ENCODE peak calls at places on chromosome 22, in ten cellular contexts. D is hepatocyte, E is PC-3, B is HCT116, X is H9, U is neural progenitor cell, N is PC-9, C is GM23248, T is mammary epithelial cell, K is Karpas-422. I is an unnamed sample. For H4K20me1, the result is how much of the 10 kb centered on the place peaks cover.

GRCh38 chr22:35269630-35270029 is 12.3 kb downstream of the HMGXB4 start:
- DNase-seq in E (no peak), C (no peak), U (no peak), X (no peak), B (no peak), K (no peak), D (no peak), N (no peak), T (no peak), I (no peak)

GRCh38 chr22:27612075-27612474 is 189.5 kb downstream of the MN1 start:
- DNase-seq in N (no peak), K (no peak), E (no peak), D (no peak), B (no peak), X (no peak), T (no peak), U (no peak), C (no peak), I (no peak)

GRCh38 chr22:30253205-30253852 is 6.8 kb upstream of the LIF start:
- DNase-seq in X (no peak), N (peak), K (no peak), U (no peak), C (peak), T (no peak), B (no peak), D (peak), E (peak), I (no peak)

GRCh38 chr22:32619614-32620426 is 145.2 kb downstream of the FBXO7 start:
- DNase-seq in N (peak), B (no peak), C (peak), T (peak), D (no peak), U (no peak), E (peak), X (no peak), K (no peak), I (no peak)

GRCh38 chr22:48701296-48702030 is 1126.2 kb downstream of the BRD1 start:
- DNase-seq in K (no peak), D (no peak), C (no peak), X (no peak), B (no peak), U (peak), T (no peak), N (no peak), E (no peak), I (no peak)

GRCh38 chr22:31625661-31626426 is 36.2 kb downstream of the PISD start:
- DNase-seq in B (no peak), C (peak), K (no peak), E (no peak), D (peak), X (peak), T (no peak), U (peak), N (no peak), I (no peak)

GRCh38 chr22:19258371-19258770 is 33.1 kb downstream of the CLTCL1 start:
- DNase-seq in D (no peak), K (no peak), T (no peak), U (no peak), X (no peak), N (no peak), C (no peak), B (no peak), E (no peak), I (no peak)

GRCh38 chr22:50115693-50116092 is 25.9 kb downstream of the MOV10L1 start:
- DNase-seq in D (peak), T (no peak), X (no peak), N (no peak), C (no peak), B (no peak), E (peak), U (no peak), K (no peak), I (no peak)

GRCh38 chr22:19817561-19818263 is 37.0 kb downstream of the GNB1L start:
- DNase-seq in T (no peak), X (peak), K (no peak), C (no peak), U (no peak), D (no peak), N (no peak), E (no peak), B (no peak), I (no peak)

DNA sequence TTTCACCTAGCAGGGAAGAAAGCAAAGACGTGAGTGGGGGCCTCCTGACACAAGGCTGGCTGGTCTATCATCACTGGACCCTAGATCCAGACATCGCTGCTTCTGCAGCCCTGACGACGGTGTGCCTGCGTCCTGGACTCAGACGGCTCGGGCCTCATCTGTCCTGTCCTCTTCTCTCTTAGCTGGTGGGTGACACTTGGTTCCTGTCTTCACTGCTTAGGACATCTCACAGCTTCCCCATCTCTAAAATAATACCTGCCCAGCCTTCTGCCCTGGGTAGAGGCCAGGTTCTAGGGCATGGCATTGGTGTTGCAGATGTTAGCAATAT is 41.3 kb downstream of the APOL1 start:
- DNase-seq in N (no peak), X (no peak), D (no peak), C (no peak), B (no peak), K (no peak), E (no peak), T (no peak), U (no peak), I (no peak)
- H4K20me1 ChIP-seq in N (half or more), X (under half), D (under half), C (under half), B (under half), K (under half), E (under half), T (under half), U (under half), I (under half)

DNA sequence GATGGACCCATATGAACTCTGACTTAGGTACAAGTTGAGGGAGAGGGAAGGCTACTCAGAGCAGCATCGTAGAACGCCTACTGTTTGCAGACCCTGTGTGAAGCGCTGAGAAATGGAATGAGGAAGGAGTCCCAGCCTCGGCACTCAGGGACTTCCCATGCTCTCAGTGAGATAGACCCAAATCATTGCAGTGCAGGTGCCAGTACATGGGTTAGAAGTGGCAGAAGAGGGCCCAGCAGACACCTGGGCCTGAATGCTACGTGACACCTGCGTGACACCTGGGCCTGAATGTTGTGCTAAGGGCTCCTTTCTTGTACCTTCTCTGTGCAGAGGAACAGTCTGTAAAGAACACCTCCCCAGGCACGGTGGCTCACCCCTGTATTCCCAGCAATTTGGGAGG is 2.6 kb upstream of the PDGFB start:
- DNase-seq in X (no peak), N (no peak), T (no peak), D (no peak), U (no peak), E (no peak), C (no peak), K (no peak), B (no peak), I (peak)
- H4K20me1 ChIP-seq in X (under half), N (under half), T (under half), D (under half), U (under half), E (under half), C (under half), K (under half), B (under half), I (under half)

GRCh38 chr22:21450320-21450831 is 16.8 kb upstream of the TMEM191C start:
- DNase-seq in K (no peak), D (no peak), N (no peak), T (no peak), U (peak), E (no peak), C (no peak), X (peak), B (no peak), I (no peak)

GRCh38 chr22:21448627-21449416 is 18.4 kb upstream of the TMEM191C start:
- DNase-seq in D (no peak), U (peak), T (no peak), N (no peak), C (no peak), B (no peak), E (no peak), X (peak), K (no peak), I (no peak)

GRCh38 chr22:21447694-21448402 is 19.3 kb upstream of the TMEM191C start:
- DNase-seq in N (no peak), C (peak), B (no peak), D (no peak), X (peak), U (peak), E (no peak), T (no peak), K (peak), I (no peak)

GRCh38 chr22:21450858-21451331 is 16.3 kb upstream of the TMEM191C start:
- DNase-seq in U (no peak), D (no peak), E (no peak), X (peak), T (no peak), N (no peak), K (no peak), C (no peak), B (no peak), I (no peak)

DNA sequence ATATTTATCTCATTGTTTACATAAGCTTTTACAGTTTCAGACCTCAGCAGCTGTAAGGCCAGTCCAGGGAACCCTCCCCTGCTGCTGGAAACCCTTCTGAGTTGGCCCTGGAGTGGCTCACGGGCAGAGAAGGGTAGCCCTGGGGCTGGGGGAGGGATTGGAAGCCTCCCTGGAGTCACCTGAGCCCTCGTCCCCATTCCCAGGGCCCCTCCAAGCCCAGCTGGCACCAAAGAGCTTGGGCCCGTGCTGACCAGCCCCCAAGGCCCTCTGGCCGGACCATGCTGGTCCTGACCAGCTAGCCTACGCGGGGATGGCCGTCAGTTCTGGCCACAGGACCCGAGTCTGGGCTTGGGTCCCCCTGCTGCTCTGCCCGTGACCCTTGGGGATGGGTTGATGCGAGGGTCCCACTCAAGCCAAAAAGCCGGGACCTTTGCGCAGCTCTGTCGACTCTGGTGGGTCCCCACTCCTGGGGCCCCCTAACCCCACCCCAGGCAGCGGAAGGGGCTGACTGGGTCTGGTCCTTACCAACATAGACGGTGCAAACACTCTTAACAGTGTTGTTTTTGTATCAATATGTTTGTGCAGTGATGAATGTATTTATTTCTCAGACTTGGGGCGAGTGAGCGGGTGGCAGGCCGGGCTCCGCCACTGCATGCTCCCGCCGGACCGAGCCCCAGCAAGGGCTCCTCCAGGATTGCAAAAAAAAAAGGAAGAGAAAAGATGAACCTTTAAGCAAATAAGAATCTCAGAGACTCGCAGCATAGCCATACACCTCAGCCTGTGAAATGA is 17.5 kb upstream of the TMEM191C start:
- DNase-seq in K (no peak), E (no peak), N (no peak), X (peak), T (no peak), U (peak), D (no peak), B (no peak), C (no peak), I (no peak)
- H4K20me1 ChIP-seq in K (under half), E (under half), N (under half), X (under half), T (under half), U (under half), D (under half), B (under half), C (under half), I (under half)

DNA sequence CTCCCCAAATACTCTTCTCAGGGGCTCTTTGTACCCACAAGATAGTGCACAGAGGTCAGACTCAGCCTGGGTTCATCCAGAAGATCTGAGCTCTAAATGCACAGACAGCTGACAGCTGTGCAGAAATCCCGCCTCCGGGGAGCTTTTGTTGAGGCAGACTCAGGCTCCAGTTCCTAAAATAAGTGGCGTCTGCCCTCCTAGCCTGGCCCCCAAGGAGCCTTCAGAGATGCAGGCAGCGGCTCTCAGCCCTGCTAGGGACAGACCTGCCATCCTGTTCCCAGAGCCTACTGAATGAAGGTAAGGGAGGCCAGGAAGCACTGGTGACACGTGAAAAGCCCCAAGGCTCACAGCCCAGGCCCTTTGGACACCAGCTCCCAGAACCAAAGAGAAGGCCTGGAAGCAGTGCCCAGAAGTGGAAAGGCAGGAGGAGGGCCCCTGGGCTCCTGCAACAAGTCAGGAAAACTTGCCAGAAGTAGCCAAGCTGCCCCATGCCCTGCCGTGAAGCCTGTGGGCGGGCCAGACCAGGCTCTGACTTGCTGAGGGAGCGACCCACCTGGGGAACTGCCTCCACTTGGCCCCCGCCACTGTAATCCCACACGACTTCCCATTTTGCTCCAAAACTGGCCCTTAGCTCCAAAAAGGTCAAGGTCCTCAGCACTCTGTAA is 51.1 kb upstream of the ARFGAP3 start:
- DNase-seq in K (no peak), U (peak), E (no peak), X (no peak), C (no peak), N (no peak), T (no peak), B (no peak), D (no peak), I (no peak)
- H4K20me1 ChIP-seq in K (under half), U (half or more), E (under half), X (under half), C (under half), N (under half), T (under half), B (under half), D (half or more), I (under half)

GRCh38 chr22:36360871-36361383 is 26.8 kb downstream of the MYH9 start:
- DNase-seq in T (no peak), U (no peak), K (no peak), B (no peak), D (peak), E (no peak), N (no peak), C (no peak), X (no peak), I (no peak)

GRCh38 chr22:36359172-36359973 is 28.4 kb downstream of the MYH9 start:
- DNase-seq in E (no peak), U (no peak), C (no peak), K (peak), D (no peak), N (no peak), X (no peak), B (no peak), T (no peak), I (no peak)

GRCh38 chr22:36358533-36359171 is 29.1 kb downstream of the MYH9 start:
- DNase-seq in C (peak), N (peak), U (no peak), B (no peak), T (no peak), D (no peak), E (peak), K (no peak), X (no peak), I (no peak)

GRCh38 chr22:36362077-36362476 is 25.7 kb downstream of the MYH9 start:
- DNase-seq in E (no peak), D (no peak), X (no peak), T (no peak), N (no peak), K (no peak), U (no peak), C (no peak), B (no peak), I (no peak)

DNA sequence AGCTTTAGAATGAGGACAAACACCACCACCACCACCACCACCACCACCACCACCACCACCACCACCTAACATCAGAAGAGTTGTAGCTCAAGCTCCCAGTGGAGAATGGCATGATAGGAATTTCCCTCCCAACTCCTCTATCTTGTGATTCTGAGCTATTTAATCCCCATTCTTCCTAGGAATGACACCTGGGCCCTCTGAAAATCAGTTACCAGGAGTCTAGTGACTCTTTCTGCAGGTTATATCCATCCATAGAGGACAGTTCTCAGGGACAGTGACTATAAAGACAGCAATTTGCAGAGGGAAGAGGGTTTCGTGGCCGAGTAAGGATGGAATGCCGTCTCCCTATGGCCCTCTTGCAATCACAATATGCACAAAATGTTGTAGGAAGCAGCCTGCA is 27.8 kb downstream of the MYH9 start:
- DNase-seq in N (no peak), U (peak), C (no peak), X (no peak), D (no peak), T (no peak), E (no peak), B (no peak), K (no peak), I (no peak)
- H4K20me1 ChIP-seq in N (half or more), U (half or more), C (under half), X (under half), D (under half), T (half or more), E (half or more), B (under half), K (under half), I (half or more)

GRCh38 chr22:46737976-46738641 is at the start of gene CERK:
- DNase-seq in B (no peak), C (peak), T (no peak), K (peak), D (peak), X (peak), N (no peak), U (peak), E (peak), I (peak)
- H4K20me1 ChIP-seq in B (under half), C (under half), T (under half), K (under half), D (under half), X (under half), N (under half), U (under half), E (under half), I (under half)

DNA sequence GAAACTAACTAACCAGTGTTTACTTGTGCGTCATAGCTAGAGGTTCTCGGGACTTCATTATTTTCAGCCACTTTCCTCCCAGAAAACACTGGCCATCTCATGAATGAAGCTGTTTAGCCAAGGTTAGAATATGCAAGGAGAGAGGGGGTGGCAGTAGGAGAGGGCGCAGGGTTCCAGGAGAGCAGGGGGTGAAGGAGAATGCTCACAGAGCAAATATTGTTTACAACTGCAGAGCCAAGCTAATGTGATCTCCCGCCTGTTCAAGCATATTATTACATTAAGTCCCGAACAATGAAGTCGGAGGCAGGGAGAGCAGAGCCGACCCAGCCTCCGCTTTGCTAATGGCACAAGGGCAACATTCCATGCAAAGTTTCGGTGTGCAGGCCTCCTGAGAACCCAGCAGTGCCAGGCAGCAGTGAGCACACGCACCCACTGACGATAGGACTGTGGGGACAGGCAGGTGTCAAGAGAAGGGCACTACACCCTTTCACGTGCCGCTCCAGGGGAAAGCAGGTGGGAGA is 80.1 kb downstream of the MICAL3 start:
- DNase-seq in N (no peak), C (no peak), E (no peak), U (peak), T (no peak), X (no peak), D (no peak), B (no peak), K (no peak), I (no peak)
- H4K20me1 ChIP-seq in N (under half), C (under half), E (under half), U (half or more), T (under half), X (under half), D (under half), B (under half), K (under half), I (under half)

DNA sequence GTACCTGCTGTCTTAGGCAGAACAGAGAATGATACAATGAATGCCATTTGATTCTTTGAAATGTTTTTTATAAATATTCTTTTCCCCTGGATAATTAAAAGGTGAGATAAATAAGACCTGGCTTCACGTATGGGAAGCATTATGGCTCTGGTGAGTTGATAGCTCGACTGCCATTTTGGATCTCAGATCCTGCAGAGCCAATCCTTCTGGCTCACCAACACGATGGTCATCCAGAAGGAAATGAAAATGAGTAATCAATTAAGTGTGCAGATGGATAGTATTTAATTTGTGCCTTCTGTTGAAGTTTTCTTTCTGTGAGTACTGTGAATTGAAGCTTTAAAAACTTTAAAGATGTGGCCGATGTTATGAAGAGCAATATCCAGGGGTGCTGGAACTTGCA is 2.7 kb downstream of the TNRC6B start:
- DNase-seq in B (no peak), E (no peak), T (no peak), X (no peak), D (no peak), C (peak), K (no peak), N (no peak), U (no peak), I (no peak)
- H4K20me1 ChIP-seq in B (under half), E (under half), T (under half), X (under half), D (under half), C (under half), K (under half), N (under half), U (half or more), I (under half)

GRCh38 chr22:38710352-38710751 is 4.6 kb downstream of the GTPBP1 start:
- DNase-seq in B (no peak), K (no peak), E (no peak), N (no peak), U (no peak), T (no peak), D (no peak), C (no peak), X (no peak), I (no peak)
- H4K20me1 ChIP-seq in B (under half), K (under half), E (half or more), N (half or more), U (half or more), T (under half), D (half or more), C (under half), X (under half), I (half or more)